ENCODE peak calls at places on chromosome 11, in four cellular contexts. D is ascending aorta, F is thoracic aorta, P is cardiac muscle cell. G is an unnamed sample.

GRCh38 chr11:11806586-11806985 is 35.2 kb upstream of the USP47 start:
- DNase-seq in D (no peak), P (no peak), F (no peak), G (no peak)

GRCh38 chr11:129911298-129911697 is 15.9 kb upstream of the NFRKB start:
- DNase-seq in F (no peak), D (no peak), P (no peak), G (no peak)

GRCh38 chr11:126371595-126371994 is 16.1 kb downstream of the ST3GAL4 start:
- DNase-seq in P (no peak), F (no peak), D (no peak), G (no peak)

GRCh38 chr11:121927359-121927758 is 188.7 kb downstream of the BLID start:
- DNase-seq in F (no peak), D (no peak), P (no peak), G (no peak)

GRCh38 chr11:119641991-119642745 is 86.8 kb downstream of the NECTIN1 start:
- DNase-seq in P (peak), D (no peak), F (no peak), G (peak)

GRCh38 chr11:28535677-28536076 is 427.5 kb downstream of the METTL15 start:
- DNase-seq in P (no peak), F (no peak), D (no peak), G (no peak)

GRCh38 chr11:35274909-35275807 is 136.2 kb downstream of the CD44 start:
- DNase-seq in D (peak), F (peak), P (no peak), G (peak)

GRCh38 chr11:121508449-121508848 is 55.7 kb upstream of the SORL1-AS1 start:
- DNase-seq in F (no peak), D (no peak), P (no peak), G (no peak)

GRCh38 chr11:90913131-90913668 is 690.4 kb upstream of the CHORDC1 start:
- DNase-seq in P (no peak), F (no peak), D (no peak), G (no peak)

GRCh38 chr11:4932751-4933150 is 8.6 kb upstream of the OR51G1 start:
- DNase-seq in F (no peak), P (no peak), D (no peak), G (no peak)

GRCh38 chr11:28983780-28984179 is 875.6 kb downstream of the METTL15 start:
- DNase-seq in P (no peak), D (no peak), F (no peak), G (no peak)

GRCh38 chr11:26323837-26324236 is 8.1 kb upstream of the ANO3 start:
- DNase-seq in D (no peak), F (no peak), P (no peak), G (no peak)

GRCh38 chr11:45285931-45286632 is at the start of gene SYT13:
- DNase-seq in D (no peak), F (no peak), P (peak), G (peak)

GRCh38 chr11:28636033-28636432 is 527.8 kb downstream of the METTL15 start:
- DNase-seq in F (no peak), D (no peak), P (no peak), G (no peak)

GRCh38 chr11:120079750-120080610 is 57.9 kb downstream of the TRIM29 start:
- DNase-seq in P (no peak), F (no peak), D (no peak), G (peak)

GRCh38 chr11:1983601-1983961 is 14.1 kb downstream of the H19 start:
- DNase-seq in P (no peak), D (no peak), F (no peak), G (no peak)

GRCh38 chr11:114569781-114570180 is 10.1 kb upstream of the NXPE1 start:
- DNase-seq in F (no peak), D (no peak), P (peak), G (no peak)

GRCh38 chr11:76119779-76120178 is 86.5 kb downstream of the WNT11 start:
- DNase-seq in P (no peak), D (no peak), F (no peak), G (no peak)

GRCh38 chr11:61104963-61105362 is 2.7 kb downstream of the CD5 start:
- DNase-seq in F (no peak), P (no peak), D (no peak), G (no peak)

GRCh38 chr11:83641511-83641910 is 355.3 kb upstream of the CCDC90B start:
- DNase-seq in P (no peak), F (no peak), D (peak), G (no peak)

GRCh38 chr11:73951797-73952196 is 971 bp downstream of the DNAJB13 start:
- DNase-seq in F (no peak), P (no peak), D (no peak), G (no peak)

GRCh38 chr11:70029115-70029830 is 48.8 kb upstream of the ANO1 start:
- DNase-seq in F (no peak), P (peak), D (peak), G (peak)

GRCh38 chr11:4095509-4096230 is 1.1 kb downstream of the RRM1 start:
- DNase-seq in D (no peak), P (no peak), F (no peak), G (no peak)

GRCh38 chr11:107247189-107247588 is 210.4 kb downstream of the CWF19L2 start:
- DNase-seq in F (no peak), P (peak), D (no peak), G (no peak)

GRCh38 chr11:33317662-33318061 is 60.5 kb downstream of the HIPK3 start:
- DNase-seq in P (no peak), F (no peak), D (no peak), G (no peak)
- H3K27ac ChIP-seq in P (peak), F (no peak), D (no peak), G (no peak)

GRCh38 chr11:123560001-123560400 is 94.4 kb downstream of the SCN3B start:
- DNase-seq in P (no peak), F (no peak), D (no peak), G (peak)

GRCh38 chr11:123562166-123562565 is 92.3 kb downstream of the SCN3B start:
- DNase-seq in F (no peak), P (peak), D (no peak), G (peak)

GRCh38 chr11:123558536-123559315 is 95.7 kb downstream of the SCN3B start:
- DNase-seq in F (no peak), P (no peak), D (no peak), G (no peak)

GRCh38 chr11:123561046-123561781 is 93.2 kb downstream of the SCN3B start:
- DNase-seq in F (no peak), P (peak), D (no peak), G (peak)

DNA sequence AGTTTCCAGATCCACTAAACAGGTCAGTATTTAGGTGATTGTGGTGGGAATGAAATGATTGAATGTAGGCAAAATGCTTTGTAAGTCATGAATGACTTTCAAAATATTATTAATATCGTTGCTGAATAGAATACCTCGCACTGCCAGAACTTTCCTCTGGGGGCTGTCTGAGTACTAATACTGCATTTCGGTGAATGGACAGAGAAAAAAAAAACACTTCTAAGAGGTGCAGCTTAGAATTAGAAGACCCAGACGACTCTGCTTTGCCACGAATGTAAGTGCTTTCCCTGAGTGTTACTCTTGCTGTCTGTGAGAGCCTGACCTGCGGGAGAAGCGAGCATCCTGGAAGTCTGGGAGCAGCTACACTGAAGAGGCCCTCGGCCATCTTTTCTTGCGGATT is 95.0 kb downstream of the SCN3B start:
- DNase-seq in D (no peak), P (no peak), F (no peak), G (peak)
- TF ChIP-seq CTCF in D (no peak), P (peak), F (no peak), G (peak)

DNA sequence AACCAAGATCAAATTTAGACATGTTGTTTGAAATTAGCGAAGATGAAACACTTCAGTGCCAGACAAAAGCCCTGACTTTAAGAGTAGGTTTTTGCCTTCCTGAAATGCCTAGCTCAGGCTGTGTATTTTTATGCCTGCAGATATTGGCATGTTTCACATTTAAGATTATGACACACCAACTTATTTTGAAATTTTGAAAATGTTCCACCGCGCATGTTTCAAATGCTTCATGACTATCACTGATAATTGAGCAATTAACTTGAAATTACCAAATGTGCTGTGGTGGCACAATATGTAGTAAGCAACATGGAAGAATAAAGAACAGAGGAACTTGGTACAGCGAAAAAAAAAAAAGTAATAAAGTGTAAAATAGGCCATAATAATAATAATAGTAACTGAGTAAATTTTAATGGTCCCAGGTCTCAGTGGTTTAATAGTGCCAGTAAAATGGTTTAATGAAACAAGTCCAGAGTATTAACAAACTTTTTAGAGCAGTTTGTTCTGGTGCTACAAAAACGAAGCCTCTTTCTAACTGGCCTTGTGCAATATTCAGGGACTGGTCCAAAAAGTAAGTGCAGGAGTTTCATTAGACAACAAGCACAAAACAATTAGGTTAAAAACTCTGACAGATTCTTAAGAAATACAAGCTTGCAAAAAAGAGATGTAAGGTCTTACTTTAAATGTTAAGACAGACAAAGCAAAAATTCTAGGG is 112.5 kb upstream of the SOX6 start:
- DNase-seq in P (no peak), D (no peak), F (no peak), G (no peak)
- H3K27ac ChIP-seq in P (no peak), D (no peak), F (no peak), G (no peak)

GRCh38 chr11:94602430-94603372 is 35.5 kb downstream of the PIWIL4 start:
- DNase-seq in P (peak), F (no peak), D (peak), G (peak)
- TF ChIP-seq CTCF in P (peak), F (no peak), D (no peak), G (no peak)

DNA sequence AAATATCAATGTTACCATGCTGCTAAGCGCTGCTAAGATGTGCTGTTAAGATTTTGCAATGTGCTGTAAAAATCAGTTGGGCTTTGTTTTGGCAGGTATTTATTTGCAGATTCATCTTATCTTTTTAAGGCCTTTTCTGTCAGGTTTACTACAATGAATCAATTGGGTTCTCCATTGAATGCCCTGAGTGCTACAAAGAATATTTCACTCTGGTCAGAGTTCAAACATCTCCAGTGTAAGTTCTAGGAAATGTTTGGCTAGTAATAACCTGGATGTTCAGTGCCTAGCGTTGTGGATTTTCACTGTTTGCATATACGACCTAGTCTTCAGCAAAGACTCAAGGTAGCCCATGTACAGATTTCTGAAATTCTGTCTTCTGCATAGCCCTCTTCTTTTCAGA is 36.0 kb downstream of the RSF1 start:
- DNase-seq in P (no peak), F (no peak), D (no peak), G (no peak)
- H3K27ac ChIP-seq in P (no peak), F (no peak), D (no peak), G (no peak)

GRCh38 chr11:78763664-78764063 is 189.0 kb upstream of the NARS2 start:
- DNase-seq in D (no peak), P (no peak), F (no peak), G (no peak)
- TF ChIP-seq CTCF in D (no peak), P (no peak), F (no peak), G (no peak)